ENCODE peak calls at places on chromosomes 11 and 22, in five cellular contexts. W, C, I, X and S are unnamed samples.
A peak's percentile ranks its signal among the peaks of the same experiment; 100 is the strongest.

GRCh38 chr11:99973993-99974392 is 713.1 kb upstream of the ARHGAP42 start:
- DNase-seq in W (no peak), C (no peak), I (no peak), X (no peak), S (no peak)

GRCh38 chr11:109347304-109347703 is 74.7 kb upstream of the C11orf87 start:
- DNase-seq in W (no peak), C (no peak), I (no peak), X (no peak), S (no peak)

GRCh38 chr11:45597116-45597515 is 68.3 kb downstream of the CHST1 start:
- DNase-seq in W (no peak), C (no peak), I (no peak), X (no peak), S (no peak)

GRCh38 chr11:36162909-36163434 is 126.3 kb downstream of the COMMD9 start:
- DNase-seq in W (no peak), C (no peak), I (no peak), X (no peak), S (no peak)

GRCh38 chr11:58075781-58076180 is 45.0 kb downstream of the OR6Q1 start:
- DNase-seq in W (no peak), C (no peak), I (no peak), X (no peak), S (no peak)

GRCh38 chr11:134916829-134917228 is 504.8 kb upstream of the B3GAT1 start:
- DNase-seq in W (no peak), C (no peak), I (no peak), X (no peak), S (no peak)

GRCh38 chr11:907668-908067 is 2.9 kb downstream of the CHID1 start:
- DNase-seq in W (no peak), C (no peak), I (no peak), X (no peak), S (no peak)

GRCh38 chr11:107385361-107385982 is 72.2 kb downstream of the CWF19L2 start:
- DNase-seq in W (no peak), C (no peak), I (no peak), X (no peak), S (no peak)

GRCh38 chr22:23063539-23064380 is 6.6 kb upstream of the GNAZ start:
- DNase-seq in W (peak; percentile 49), C (peak; percentile 59), I (no peak), X (peak; percentile 4), S (no peak)

GRCh38 chr11:61617515-61617914 is 36.6 kb upstream of the SYT7 start:
- DNase-seq in W (no peak), C (no peak), I (no peak), X (no peak), S (no peak)

DNA sequence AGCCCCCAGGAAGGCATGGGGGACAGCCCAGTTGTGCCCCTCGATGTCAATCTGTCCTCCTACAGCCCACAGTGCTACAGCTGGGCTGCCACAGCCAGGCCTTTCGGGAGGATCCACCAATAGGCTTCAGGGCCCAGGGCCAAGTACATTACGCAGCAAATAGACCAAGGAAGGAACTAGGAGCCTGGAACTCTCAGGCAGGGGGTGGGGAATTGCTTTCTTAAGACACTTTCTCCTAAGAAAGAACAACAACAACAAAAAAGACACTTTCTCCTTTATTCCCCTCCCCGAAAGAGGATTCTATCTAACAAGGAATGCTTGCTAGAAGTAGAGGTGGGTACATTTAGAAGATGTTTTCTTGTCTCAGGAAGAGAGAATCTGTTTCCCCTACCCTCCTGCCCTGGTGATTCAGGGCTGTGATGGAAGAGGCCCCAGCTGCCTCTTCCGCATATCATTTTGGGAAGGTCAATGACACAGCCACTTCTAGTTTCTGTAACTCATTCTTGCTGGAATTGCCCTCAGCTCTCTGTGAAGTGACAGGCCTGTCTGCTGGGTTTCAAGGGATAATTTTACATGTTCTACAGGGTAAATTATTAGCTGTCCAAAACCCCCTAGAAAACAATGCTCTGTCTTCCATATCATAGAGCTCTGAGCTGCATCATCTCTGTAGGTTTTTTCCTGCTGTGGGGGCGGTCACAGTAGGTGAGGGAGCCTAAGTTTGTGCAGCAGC is 6.0 kb upstream of the MALAT1 start:
- DNase-seq in W (peak; percentile 93), C (peak; percentile 97), I (peak; percentile 68), X (peak; percentile 79), S (no peak)
- TF ChIP-seq POLR2A in W (no peak), C (peak; percentile 65), I (no peak), X (peak; percentile 34), S (peak; percentile 72)

GRCh38 chr11:9577032-9577431 is 3.6 kb downstream of the WEE1 start:
- DNase-seq in W (no peak), C (no peak), I (no peak), X (no peak), S (no peak)

GRCh38 chr11:9573775-9574555 is 495 bp downstream of the WEE1 start:
- DNase-seq in W (peak; percentile 75), C (no peak), I (peak; percentile 32), X (no peak), S (no peak)

GRCh38 chr11:9574806-9575530 is 1.5 kb downstream of the WEE1 start:
- DNase-seq in W (peak; percentile 80), C (peak; percentile 90), I (peak; percentile 73), X (peak; percentile 74), S (no peak)

GRCh38 chr11:9574556-9574805 is 1.0 kb downstream of the WEE1 start:
- DNase-seq in W (no peak), C (no peak), I (no peak), X (no peak), S (no peak)

GRCh38 chr11:9575531-9576240 is 2.2 kb downstream of the WEE1 start:
- DNase-seq in W (no peak), C (no peak), I (no peak), X (no peak), S (no peak)
- TF ChIP-seq POLR2AphosphoS5 in W (no peak), C (no peak), I (no peak), X (no peak), S (no peak)

GRCh38 chr11:64317325-64317960 is at the start of gene TRMT112:
- DNase-seq in W (peak; percentile 98), C (peak; percentile 99), I (peak; percentile 89), X (peak; percentile 99), S (peak; percentile 90)
- TF ChIP-seq POLR2A in W (no peak), C (peak; percentile 86), I (peak; percentile 94), X (peak; percentile 81), S (peak; percentile 89)

GRCh38 chr11:112128483-112129121 is 35.3 kb downstream of the IL18 start:
- DNase-seq in W (peak; percentile 77), C (peak; percentile 68), I (no peak), X (peak; percentile 74), S (no peak)
- TF ChIP-seq POLR2AphosphoS5 in W (no peak), C (no peak), I (no peak), X (no peak), S (no peak)

GRCh38 chr11:103013426-103013825 is 57.9 kb upstream of the MMP13 start:
- DNase-seq in W (no peak), C (no peak), I (no peak), X (no peak), S (no peak)
- TF ChIP-seq POLR2A in W (no peak), C (no peak), I (no peak), X (no peak), S (no peak)

GRCh38 chr22:37177221-37177620 is 10.8 kb downstream of the C1QTNF6 start:
- DNase-seq in W (peak; percentile 30), C (peak; percentile 43), I (no peak), X (no peak), S (no peak)

GRCh38 chr22:37175414-37176144 is 12.5 kb downstream of the C1QTNF6 start:
- DNase-seq in W (peak; percentile 58), C (peak; percentile 62), I (no peak), X (no peak), S (no peak)

GRCh38 chr22:37177755-37178154 is 10.3 kb downstream of the C1QTNF6 start:
- DNase-seq in W (no peak), C (no peak), I (no peak), X (no peak), S (no peak)

GRCh38 chr22:37174964-37175363 is 13.1 kb downstream of the C1QTNF6 start:
- DNase-seq in W (peak; percentile 5), C (no peak), I (no peak), X (no peak), S (no peak)

DNA sequence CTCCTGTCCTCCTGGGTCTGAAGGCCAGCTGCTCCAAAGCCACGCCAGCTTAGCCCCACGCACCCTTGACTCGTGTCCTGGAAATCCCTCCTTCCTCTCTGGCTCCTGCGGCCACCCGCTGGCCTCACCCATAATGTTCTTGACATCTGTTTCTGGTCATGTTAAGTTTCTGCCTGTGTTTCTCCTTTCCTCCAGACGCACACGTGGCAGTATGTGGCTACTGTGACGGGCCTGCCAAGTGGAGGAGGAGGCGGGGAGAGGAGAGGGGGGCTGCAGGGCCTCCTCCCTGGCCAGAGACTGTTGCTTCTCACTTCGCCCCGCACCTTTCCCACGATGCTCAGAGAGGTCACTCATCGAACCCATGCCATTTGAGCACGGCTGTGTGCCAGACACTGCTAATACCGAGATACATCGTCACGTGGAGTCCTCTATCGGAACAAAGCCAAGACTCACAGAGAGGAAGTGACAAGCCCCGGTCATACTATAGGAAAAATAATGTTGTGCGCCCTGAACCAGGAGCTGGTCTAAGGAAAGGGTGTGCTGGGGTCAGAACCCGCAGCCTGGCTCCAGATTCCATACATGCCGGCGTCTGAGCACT is 11.5 kb downstream of the C1QTNF6 start:
- DNase-seq in W (peak; percentile 82), C (peak; percentile 88), I (no peak), X (peak; percentile 58), S (no peak)
- TF ChIP-seq POLR2AphosphoS5 in W (no peak), C (peak; percentile 37), I (no peak), X (peak; percentile 77), S (no peak)

GRCh38 chr22:21735198-21736083 is at the start of gene YPEL1:
- DNase-seq in W (peak; percentile 96), C (peak; percentile 98), I (peak; percentile 100), X (peak; percentile 95), S (peak; percentile 90)
- TF ChIP-seq POLR2A in W (peak; percentile 16), C (peak; percentile 12), I (no peak), X (no peak), S (peak; percentile 36)

GRCh38 chr11:122189259-122189658 is 73.2 kb upstream of the BLID start:
- DNase-seq in W (no peak), C (no peak), I (no peak), X (no peak), S (no peak)
- TF ChIP-seq POLR2AphosphoS5 in W (no peak), C (peak; percentile 31), I (no peak), X (no peak), S (no peak)

GRCh38 chr11:66958232-66958955 is at the start of gene PC:
- DNase-seq in W (peak; percentile 100), C (peak; percentile 100), I (peak; percentile 99), X (peak; percentile 100), S (peak; percentile 97)
- TF ChIP-seq POLR2A in W (no peak), C (peak; percentile 36), I (peak; percentile 78), X (peak; percentile 11), S (peak; percentile 48)

DNA sequence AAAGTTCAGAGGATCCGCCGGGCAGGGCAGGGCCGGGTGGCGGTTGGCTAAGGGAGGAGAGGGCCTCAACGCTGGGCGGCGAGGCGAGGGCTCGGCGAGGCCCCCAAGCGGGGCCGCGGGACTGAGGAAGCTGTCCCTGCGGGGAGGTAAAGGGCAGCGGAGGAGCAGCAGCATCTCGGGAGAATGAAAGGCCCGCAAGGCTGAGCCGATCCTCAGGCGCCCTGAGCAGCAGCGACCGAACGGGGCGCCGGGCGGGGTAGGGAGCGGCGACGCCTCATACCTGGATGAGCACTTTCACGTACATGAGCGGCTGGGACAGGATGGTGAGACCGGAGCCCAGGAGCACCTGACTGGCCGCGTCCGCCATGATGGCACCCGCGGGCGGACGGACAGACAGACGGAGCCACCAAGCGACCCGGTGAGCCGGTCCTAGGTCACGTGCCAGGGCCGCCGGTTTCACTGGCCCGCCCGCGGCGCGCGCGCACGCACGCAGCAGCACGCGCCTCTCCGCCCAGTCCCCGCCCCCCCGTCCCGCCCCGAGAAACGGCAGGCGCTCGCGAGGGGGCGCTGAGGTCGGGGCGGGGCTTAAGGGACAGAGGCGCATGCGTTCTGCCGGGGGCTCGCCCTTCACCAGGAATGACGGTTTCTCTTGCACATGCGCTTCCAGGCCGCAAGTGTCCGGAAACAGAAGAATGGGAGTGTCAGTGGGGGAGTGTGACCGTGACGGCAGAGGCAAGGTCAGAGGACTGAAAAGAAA is at the start of gene MTCH2:
- DNase-seq in W (peak; percentile 97), C (peak; percentile 98), I (peak; percentile 98), X (peak; percentile 94), S (peak; percentile 88)
- TF ChIP-seq POLR2AphosphoS5 in W (peak; percentile 39), C (peak; percentile 50), I (peak; percentile 63), X (peak; percentile 74), S (peak; percentile 93)